ENCODE peak calls at places on chromosome 13, in four cellular contexts. One of them, this sample, is unnamed.

GRCh38 chr13:72920097-72920496 is 138.2 kb downstream of the PIBF1 start:
- DNase-seq in T-helper 2 cell: no peak
- DNase-seq in NCI-H1092: no peak
- DNase-seq in stimulated activated naive CD8-positive, alpha-beta T cell treated with anti-CD3 and anti-CD28 coated beads, Interleukin-15, Interleukin-2, amounts not matched to agents 100 U/mL and 50 U/mL, for 24 hours: no peak
- DNase-seq in this sample: no peak

GRCh38 chr13:57624565-57625435 is 6.7 kb upstream of the PCDH17 start:
- DNase-seq in stimulated activated naive CD8-positive, alpha-beta T cell treated with anti-CD3 and anti-CD28 coated beads, Interleukin-15, Interleukin-2, amounts not matched to agents 100 U/mL and 50 U/mL, for 24 hours: peak; percentile 22
- DNase-seq in NCI-H1092: peak; percentile 43
- DNase-seq in T-helper 2 cell: no peak
- DNase-seq in this sample: peak; percentile 66

GRCh38 chr13:50015263-50015662 is at the start of gene KCNRG:
- DNase-seq in NCI-H1092: no peak
- DNase-seq in stimulated activated naive CD8-positive, alpha-beta T cell treated with anti-CD3 and anti-CD28 coated beads, Interleukin-15, Interleukin-2, amounts not matched to agents 100 U/mL and 50 U/mL, for 24 hours: no peak
- DNase-seq in T-helper 2 cell: no peak
- DNase-seq in this sample: peak; percentile 22

GRCh38 chr13:42345367-42345766 is 73.4 kb downstream of the AKAP11 start:
- DNase-seq in stimulated activated naive CD8-positive, alpha-beta T cell treated with anti-CD3 and anti-CD28 coated beads, Interleukin-15, Interleukin-2, amounts not matched to agents 100 U/mL and 50 U/mL, for 24 hours: no peak
- DNase-seq in NCI-H1092: no peak
- DNase-seq in T-helper 2 cell: no peak
- DNase-seq in this sample: no peak

GRCh38 chr13:73387318-73387717 is 328.5 kb downstream of the KLF5 start:
- DNase-seq in NCI-H1092: no peak
- DNase-seq in T-helper 2 cell: no peak
- DNase-seq in stimulated activated naive CD8-positive, alpha-beta T cell treated with anti-CD3 and anti-CD28 coated beads, Interleukin-15, Interleukin-2, amounts not matched to agents 100 U/mL and 50 U/mL, for 24 hours: no peak
- DNase-seq in this sample: no peak

GRCh38 chr13:110311721-110312668 is 4.9 kb downstream of the COL4A2 start:
- DNase-seq in NCI-H1092: no peak
- DNase-seq in T-helper 2 cell: no peak
- DNase-seq in stimulated activated naive CD8-positive, alpha-beta T cell treated with anti-CD3 and anti-CD28 coated beads, Interleukin-15, Interleukin-2, amounts not matched to agents 100 U/mL and 50 U/mL, for 24 hours: no peak
- DNase-seq in this sample: no peak

GRCh38 chr13:83937579-83937978 is 55.3 kb upstream of the SLITRK1 start:
- DNase-seq in NCI-H1092: no peak
- DNase-seq in T-helper 2 cell: no peak
- DNase-seq in stimulated activated naive CD8-positive, alpha-beta T cell treated with anti-CD3 and anti-CD28 coated beads, Interleukin-15, Interleukin-2, amounts not matched to agents 100 U/mL and 50 U/mL, for 24 hours: no peak
- DNase-seq in this sample: no peak

GRCh38 chr13:51453308-51453958 is 597 bp upstream of the INTS6 start:
- DNase-seq in T-helper 2 cell: peak; percentile 73
- DNase-seq in NCI-H1092: peak; percentile 81
- DNase-seq in stimulated activated naive CD8-positive, alpha-beta T cell treated with anti-CD3 and anti-CD28 coated beads, Interleukin-15, Interleukin-2, amounts not matched to agents 100 U/mL and 50 U/mL, for 24 hours: peak; percentile 84
- DNase-seq in this sample: no peak

GRCh38 chr13:30463820-30464495 is 1.8 kb downstream of the HMGB1 start:
- DNase-seq in NCI-H1092: no peak
- DNase-seq in T-helper 2 cell: peak; percentile 57
- DNase-seq in stimulated activated naive CD8-positive, alpha-beta T cell treated with anti-CD3 and anti-CD28 coated beads, Interleukin-15, Interleukin-2, amounts not matched to agents 100 U/mL and 50 U/mL, for 24 hours: peak; percentile 74
- DNase-seq in this sample: peak; percentile 82

GRCh38 chr13:39023316-39023715 is 14.6 kb downstream of the PROSER1 start:
- DNase-seq in T-helper 2 cell: no peak
- DNase-seq in stimulated activated naive CD8-positive, alpha-beta T cell treated with anti-CD3 and anti-CD28 coated beads, Interleukin-15, Interleukin-2, amounts not matched to agents 100 U/mL and 50 U/mL, for 24 hours: no peak
- DNase-seq in NCI-H1092: no peak
- DNase-seq in this sample: no peak

GRCh38 chr13:66855110-66855509 is 375.0 kb downstream of the PCDH9 start:
- DNase-seq in T-helper 2 cell: no peak
- DNase-seq in NCI-H1092: no peak
- DNase-seq in stimulated activated naive CD8-positive, alpha-beta T cell treated with anti-CD3 and anti-CD28 coated beads, Interleukin-15, Interleukin-2, amounts not matched to agents 100 U/mL and 50 U/mL, for 24 hours: no peak
- DNase-seq in this sample: no peak

GRCh38 chr13:98563071-98563470 is 13.8 kb downstream of the STK24 start:
- DNase-seq in T-helper 2 cell: peak; percentile 25
- DNase-seq in stimulated activated naive CD8-positive, alpha-beta T cell treated with anti-CD3 and anti-CD28 coated beads, Interleukin-15, Interleukin-2, amounts not matched to agents 100 U/mL and 50 U/mL, for 24 hours: no peak
- DNase-seq in NCI-H1092: no peak
- DNase-seq in this sample: no peak

GRCh38 chr13:66805657-66806056 is 424.5 kb downstream of the PCDH9 start:
- DNase-seq in NCI-H1092: no peak
- DNase-seq in T-helper 2 cell: no peak
- DNase-seq in stimulated activated naive CD8-positive, alpha-beta T cell treated with anti-CD3 and anti-CD28 coated beads, Interleukin-15, Interleukin-2, amounts not matched to agents 100 U/mL and 50 U/mL, for 24 hours: no peak
- DNase-seq in this sample: no peak

GRCh38 chr13:77876176-77876575 is 42.5 kb downstream of the EDNRB start:
- DNase-seq in T-helper 2 cell: no peak
- DNase-seq in stimulated activated naive CD8-positive, alpha-beta T cell treated with anti-CD3 and anti-CD28 coated beads, Interleukin-15, Interleukin-2, amounts not matched to agents 100 U/mL and 50 U/mL, for 24 hours: no peak
- DNase-seq in NCI-H1092: no peak
- DNase-seq in this sample: no peak

GRCh38 chr13:40127476-40127875 is 472.0 kb downstream of the COG6 start:
- DNase-seq in NCI-H1092: no peak
- DNase-seq in stimulated activated naive CD8-positive, alpha-beta T cell treated with anti-CD3 and anti-CD28 coated beads, Interleukin-15, Interleukin-2, amounts not matched to agents 100 U/mL and 50 U/mL, for 24 hours: no peak
- DNase-seq in T-helper 2 cell: no peak
- DNase-seq in this sample: no peak